ENCODE peak calls at places on chromosomes 6 and 20, in six cellular contexts. U, D, Q, P, R and E are unnamed samples.

GRCh38 chr6:116136933-116137340 is 11.0 kb upstream of the COL10A1 start:
- DNase-seq in U (no peak), D (no peak), Q (no peak), P (no peak), R (peak; percentile 49), E (no peak)

GRCh38 chr6:25706314-25707014 is 48.1 kb upstream of the SLC17A4 start:
- DNase-seq in U (no peak), D (no peak), Q (peak; percentile 62), P (no peak), R (peak; percentile 71), E (no peak)

GRCh38 chr6:169132361-169132895 is 121.2 kb downstream of the THBS2 start:
- DNase-seq in U (no peak), D (no peak), Q (no peak), P (no peak), R (no peak), E (no peak)

GRCh38 chr6:133396225-133396624 is 155.1 kb downstream of the EYA4 start:
- DNase-seq in U (peak; percentile 40), D (no peak), Q (peak; percentile 34), P (no peak), R (peak; percentile 37), E (no peak)

GRCh38 chr6:105785412-105785811 is 300.7 kb upstream of the PRDM1 start:
- DNase-seq in U (no peak), D (no peak), Q (no peak), P (no peak), R (no peak), E (no peak)

GRCh38 chr6:130494745-130495144 is 128.9 kb downstream of the TMEM200A start:
- DNase-seq in U (no peak), D (no peak), Q (no peak), P (no peak), R (no peak), E (no peak)

GRCh38 chr6:33279971-33280511 is 3.1 kb downstream of the B3GALT4 start:
- DNase-seq in U (peak; percentile 69), D (no peak), Q (peak; percentile 68), P (no peak), R (peak; percentile 54), E (peak; percentile 67)

GRCh38 chr6:167589615-167589940 is 237.1 kb upstream of the AFDN start:
- DNase-seq in U (peak; percentile 63), D (peak; percentile 9), Q (no peak), P (no peak), R (no peak), E (no peak)

GRCh38 chr6:137799950-137800568 is 67.0 kb upstream of the TNFAIP3 start:
- DNase-seq in U (peak; percentile 65), D (peak; percentile 71), Q (peak; percentile 18), P (no peak), R (peak; percentile 80), E (no peak)

GRCh38 chr6:129493396-129493902 is 216.5 kb downstream of the ARHGAP18 start:
- DNase-seq in U (no peak), D (no peak), Q (no peak), P (no peak), R (no peak), E (no peak)

GRCh38 chr6:7087491-7087979 is 20.2 kb upstream of the RREB1 start:
- DNase-seq in U (no peak), D (peak; percentile 78), Q (no peak), P (no peak), R (no peak), E (no peak)

GRCh38 chr20:11302436-11302835 is 615.3 kb upstream of the BTBD3 start:
- DNase-seq in U (no peak), D (no peak), Q (no peak), P (no peak), R (no peak), E (peak; percentile 47)

GRCh38 chr6:13526718-13527668 is 39.6 kb upstream of the GFOD1 start:
- DNase-seq in U (peak; percentile 47), D (peak; percentile 48), Q (no peak), P (no peak), R (peak; percentile 9), E (peak; percentile 74)

GRCh38 chr6:82176616-82177015 is 70.9 kb downstream of the IBTK start:
- DNase-seq in U (peak; percentile 77), D (no peak), Q (no peak), P (no peak), R (peak; percentile 15), E (no peak)

GRCh38 chr6:134073156-134073555 is 20.7 kb upstream of the SLC2A12 start:
- DNase-seq in U (no peak), D (no peak), Q (no peak), P (no peak), R (no peak), E (no peak)

GRCh38 chr6:71726121-71726520 is 160.2 kb upstream of the RIMS1 start:
- DNase-seq in U (no peak), D (no peak), Q (no peak), P (no peak), R (no peak), E (no peak)

GRCh38 chr6:106745824-106746610 is 116.6 kb downstream of the QRSL1 start:
- DNase-seq in U (no peak), D (no peak), Q (no peak), P (no peak), R (no peak), E (no peak)

GRCh38 chr6:118485601-118486550 is 62.2 kb upstream of the PLN start:
- DNase-seq in U (no peak), D (no peak), Q (no peak), P (no peak), R (no peak), E (no peak)

GRCh38 chr6:100512203-100512862 is 47.6 kb upstream of the SIM1 start:
- DNase-seq in U (no peak), D (no peak), Q (no peak), P (no peak), R (peak; percentile 61), E (no peak)

GRCh38 chr6:38153511-38153910 is 334.0 kb downstream of the ZFAND3 start:
- DNase-seq in U (no peak), D (no peak), Q (no peak), P (no peak), R (no peak), E (no peak)

GRCh38 chr6:41693866-41694265 is 41.5 kb downstream of the TFEB start:
- DNase-seq in U (no peak), D (no peak), Q (no peak), P (no peak), R (no peak), E (peak; percentile 63)

GRCh38 chr6:324729-325125 is 32.4 kb downstream of the DUSP22 start:
- DNase-seq in U (no peak), D (no peak), Q (no peak), P (no peak), R (no peak), E (no peak)

DNA sequence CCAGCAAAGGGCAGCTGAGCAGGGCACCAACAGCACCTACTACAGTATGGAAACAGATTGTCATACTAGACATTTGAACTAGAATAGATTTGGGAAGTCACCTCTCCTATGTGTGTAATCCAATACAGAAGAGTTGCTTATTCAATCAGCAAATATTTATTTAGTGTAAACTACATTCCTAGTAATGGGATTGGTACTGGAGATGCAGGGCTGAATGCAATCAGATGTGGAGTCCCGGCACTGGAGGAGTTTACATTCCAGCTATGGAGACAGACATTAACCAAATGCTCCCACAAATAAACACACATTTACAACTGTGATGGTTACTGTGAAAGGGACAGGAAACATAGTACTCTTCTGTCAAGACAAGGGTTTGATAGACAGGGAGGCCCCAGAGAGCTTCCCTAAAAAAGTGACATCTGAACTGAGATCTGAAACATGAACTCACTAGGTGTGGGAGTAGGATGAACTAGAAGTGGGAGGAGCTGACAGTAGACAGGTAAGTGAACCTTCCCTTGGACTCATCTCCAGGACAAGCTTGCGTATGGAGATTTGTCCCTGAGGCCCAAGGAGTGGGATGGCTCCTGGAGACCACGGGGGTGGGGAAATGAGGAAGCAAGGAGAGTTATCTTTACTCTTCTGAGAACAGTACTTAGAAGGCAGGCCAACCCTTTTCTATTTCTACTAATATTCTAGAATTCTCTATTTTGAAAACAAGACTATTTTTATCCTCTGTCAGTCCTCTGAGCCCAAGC is 420.5 kb downstream of the MAFB start:
- DNase-seq in U (no peak), D (no peak), Q (no peak), P (no peak), R (no peak), E (no peak)
- H3K4me3 ChIP-seq in U (no peak overlapping the region), D (no peak overlapping the region), Q (no peak overlapping the region), P (no peak overlapping the region), R (no peak overlapping the region), E (no peak overlapping the region)

GRCh38 chr6:5139828-5140771 is 55.0 kb downstream of the PPP1R3G start:
- DNase-seq in U (no peak), D (no peak), Q (no peak), P (no peak), R (no peak), E (no peak)
- H3K4me1 ChIP-seq in U (peaks cover 4% of the 10 kb centered on the region), D (no peaks in the 10 kb centered on the region), Q (no peaks in the 10 kb centered on the region), P (no peaks in the 10 kb centered on the region), R (no peaks in the 10 kb centered on the region), E (no peaks in the 10 kb centered on the region)

GRCh38 chr6:94454231-94454630 is 1034.9 kb upstream of the EPHA7 start:
- DNase-seq in U (peak; percentile 76), D (no peak), Q (no peak), P (no peak), R (no peak), E (no peak)
- H3K4me3 ChIP-seq in U (no peak overlapping the region), D (no peak overlapping the region), Q (no peak overlapping the region), P (no peak overlapping the region), R (no peak overlapping the region), E (no peak overlapping the region)

DNA sequence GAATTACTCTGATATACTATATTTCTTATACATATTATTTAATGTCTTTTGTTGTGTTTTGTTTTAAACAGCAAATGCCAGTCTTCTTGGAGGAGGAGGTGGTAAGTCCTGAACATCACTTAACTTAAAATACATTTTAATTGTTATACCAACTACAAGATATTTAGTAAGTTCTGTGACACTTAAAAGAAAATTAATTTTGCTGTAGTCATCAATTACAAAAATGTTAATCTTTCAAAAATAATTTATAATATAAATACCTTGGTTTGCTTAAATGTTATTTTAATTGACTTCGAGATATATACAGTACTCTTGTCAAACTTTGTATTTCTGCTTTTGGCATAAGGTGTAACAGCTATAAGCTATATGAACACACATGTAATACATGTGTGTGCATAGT is 156.0 kb upstream of the FLRT3 start:
- DNase-seq in U (no peak), D (no peak), Q (no peak), P (no peak), R (no peak), E (no peak)
- H3K4me1 ChIP-seq in U (no peaks in the 10 kb centered on the region), D (no peaks in the 10 kb centered on the region), Q (peaks cover 9% of the 10 kb centered on the region), P (no peaks in the 10 kb centered on the region), R (no peaks in the 10 kb centered on the region), E (peaks cover 2% of the 10 kb centered on the region)